ENCODE peak calls at places on chromosome 2, in seven cellular contexts. One of them, this sample, is unnamed.
A peak's percentile ranks its signal among the peaks of the same experiment; 100 is the strongest.

GRCh38 chr2:223901854-223902253 is 43.3 kb downstream of the WDFY1 start:
- DNase-seq in A549: peak; percentile 21
- DNase-seq in neural crest cell: no peak
- DNase-seq in body of pancreas: no peak
- DNase-seq in cardiac fibroblast: no peak
- DNase-seq in left ventricle myocardium inferior: no peak
- DNase-seq in PC-9: no peak
- DNase-seq in this sample: no peak

GRCh38 chr2:400988-401679 is 113.2 kb upstream of the ALKAL2 start:
- DNase-seq in A549: no peak
- DNase-seq in neural crest cell: no peak
- DNase-seq in body of pancreas: peak; percentile 59
- DNase-seq in cardiac fibroblast: no peak
- DNase-seq in left ventricle myocardium inferior: no peak
- DNase-seq in PC-9: no peak
- DNase-seq in this sample: no peak

GRCh38 chr2:215136669-215137328 is 1.6 kb downstream of the ABCA12 start:
- DNase-seq in A549: no peak
- DNase-seq in neural crest cell: no peak
- DNase-seq in body of pancreas: no peak
- DNase-seq in cardiac fibroblast: peak; percentile 24
- DNase-seq in left ventricle myocardium inferior: no peak
- DNase-seq in PC-9: no peak
- DNase-seq in this sample: no peak

GRCh38 chr2:171102802-171103201 is 57.9 kb downstream of the TLK1 start:
- DNase-seq in A549: no peak
- DNase-seq in neural crest cell: no peak
- DNase-seq in body of pancreas: no peak
- DNase-seq in cardiac fibroblast: no peak
- DNase-seq in left ventricle myocardium inferior: no peak
- DNase-seq in PC-9: no peak
- DNase-seq in this sample: no peak

GRCh38 chr2:13919981-13920382 is 712.5 kb upstream of the LRATD1 start:
- DNase-seq in A549: no peak
- DNase-seq in neural crest cell: no peak
- DNase-seq in body of pancreas: no peak
- DNase-seq in cardiac fibroblast: peak; percentile 47
- DNase-seq in left ventricle myocardium inferior: no peak
- DNase-seq in PC-9: no peak
- DNase-seq in this sample: no peak

GRCh38 chr2:233124449-233125080 is 64.4 kb downstream of the INPP5D start:
- DNase-seq in A549: no peak
- DNase-seq in neural crest cell: no peak
- DNase-seq in body of pancreas: no peak
- DNase-seq in cardiac fibroblast: no peak
- DNase-seq in left ventricle myocardium inferior: no peak
- DNase-seq in PC-9: no peak
- DNase-seq in this sample: no peak

GRCh38 chr2:144357623-144358400 is 162.1 kb downstream of the ZEB2 start:
- DNase-seq in A549: peak; percentile 92
- DNase-seq in neural crest cell: no peak
- DNase-seq in body of pancreas: no peak
- DNase-seq in cardiac fibroblast: peak; percentile 100
- DNase-seq in left ventricle myocardium inferior: no peak
- DNase-seq in PC-9: peak; percentile 65
- DNase-seq in this sample: no peak

GRCh38 chr2:217902281-217903141 is 100.3 kb downstream of the TNS1 start:
- DNase-seq in A549: peak; percentile 87
- DNase-seq in neural crest cell: no peak
- DNase-seq in body of pancreas: peak; percentile 84
- DNase-seq in cardiac fibroblast: peak; percentile 92
- DNase-seq in left ventricle myocardium inferior: peak; percentile 88
- DNase-seq in PC-9: no peak
- DNase-seq in this sample: no peak

GRCh38 chr2:59622599-59623308 is 930.7 kb downstream of the BCL11A start:
- DNase-seq in A549: no peak
- DNase-seq in neural crest cell: no peak
- DNase-seq in body of pancreas: no peak
- DNase-seq in cardiac fibroblast: no peak
- DNase-seq in left ventricle myocardium inferior: no peak
- DNase-seq in PC-9: no peak
- DNase-seq in this sample: no peak

GRCh38 chr2:1081411-1082225 is 131.0 kb downstream of the SNTG2 start:
- DNase-seq in A549: no peak
- DNase-seq in neural crest cell: no peak
- DNase-seq in body of pancreas: peak; percentile 70
- DNase-seq in cardiac fibroblast: peak; percentile 4
- DNase-seq in left ventricle myocardium inferior: peak; percentile 54
- DNase-seq in PC-9: no peak
- DNase-seq in this sample: no peak

GRCh38 chr2:124983595-124983994 is 958.5 kb downstream of the CNTNAP5 start:
- DNase-seq in A549: no peak
- DNase-seq in neural crest cell: no peak
- DNase-seq in body of pancreas: no peak
- DNase-seq in cardiac fibroblast: no peak
- DNase-seq in left ventricle myocardium inferior: no peak
- DNase-seq in PC-9: no peak
- DNase-seq in this sample: no peak

GRCh38 chr2:165268751-165269150 is 29.5 kb downstream of the SCN2A start:
- DNase-seq in A549: no peak
- DNase-seq in neural crest cell: no peak
- DNase-seq in body of pancreas: no peak
- DNase-seq in cardiac fibroblast: no peak
- DNase-seq in left ventricle myocardium inferior: no peak
- DNase-seq in PC-9: no peak
- DNase-seq in this sample: no peak

DNA sequence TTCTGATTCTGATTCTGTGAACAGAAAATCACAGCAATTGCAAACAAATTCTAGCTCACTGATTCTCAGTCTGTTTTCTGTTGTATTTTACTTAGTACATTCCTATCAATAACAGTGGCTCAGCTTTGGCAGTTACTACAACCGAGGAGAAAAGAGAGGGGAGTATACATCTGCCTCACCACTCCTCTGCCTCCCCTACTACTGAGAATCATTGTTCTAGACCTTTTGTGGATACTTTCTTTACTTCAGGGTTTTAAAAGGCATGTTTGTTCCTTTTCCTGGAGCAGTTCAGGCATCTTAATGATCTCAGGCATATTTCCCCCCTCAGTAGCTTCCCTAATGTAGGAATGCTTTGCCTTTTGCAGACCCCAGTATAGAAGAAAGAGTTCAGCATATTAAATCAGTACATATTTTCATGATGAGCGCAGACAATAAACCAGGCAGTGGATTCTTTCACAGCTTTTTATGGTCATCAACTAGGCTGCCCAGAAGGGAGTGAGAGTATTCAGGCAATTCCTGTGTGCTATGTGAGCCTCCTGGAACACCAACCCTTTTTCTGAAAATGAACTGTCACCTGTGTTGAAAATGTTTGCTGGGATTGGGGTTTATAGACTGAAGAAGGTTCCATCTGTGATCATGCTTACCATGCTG is 10.3 kb downstream of the STAMBP start:
- DNase-seq in A549: no peak
- DNase-seq in neural crest cell: no peak
- DNase-seq in body of pancreas: no peak
- DNase-seq in cardiac fibroblast: no peak
- DNase-seq in left ventricle myocardium inferior: no peak
- DNase-seq in PC-9: no peak
- DNase-seq in this sample: no peak
- TF ChIP-seq CTCF in A549: no peak
- TF ChIP-seq CTCF in neural crest cell: no peak
- TF ChIP-seq CTCF in body of pancreas: no peak
- TF ChIP-seq CTCF in cardiac fibroblast: no peak
- TF ChIP-seq CTCF in left ventricle myocardium inferior: no peak
- TF ChIP-seq CTCF in PC-9: no peak
- TF ChIP-seq CTCF in this sample: no peak

GRCh38 chr2:10879624-10880585 is 31.8 kb upstream of the KCNF1 start:
- DNase-seq in A549: no peak
- DNase-seq in neural crest cell: no peak
- DNase-seq in body of pancreas: no peak
- DNase-seq in cardiac fibroblast: no peak
- DNase-seq in left ventricle myocardium inferior: no peak
- DNase-seq in PC-9: no peak
- DNase-seq in this sample: no peak
- TF ChIP-seq CTCF in A549: no peak
- TF ChIP-seq CTCF in neural crest cell: no peak
- TF ChIP-seq CTCF in body of pancreas: no peak
- TF ChIP-seq CTCF in cardiac fibroblast: no peak
- TF ChIP-seq CTCF in left ventricle myocardium inferior: no peak
- TF ChIP-seq CTCF in PC-9: no peak
- TF ChIP-seq CTCF in this sample: no peak

GRCh38 chr2:230985519-230986231 is 10.2 kb upstream of the SPATA3 start:
- DNase-seq in A549: no peak
- DNase-seq in neural crest cell: no peak
- DNase-seq in body of pancreas: no peak
- DNase-seq in cardiac fibroblast: no peak
- DNase-seq in left ventricle myocardium inferior: no peak
- DNase-seq in PC-9: no peak
- DNase-seq in this sample: no peak
- TF ChIP-seq CTCF in A549: no peak
- TF ChIP-seq CTCF in neural crest cell: no peak
- TF ChIP-seq CTCF in body of pancreas: no peak
- TF ChIP-seq CTCF in cardiac fibroblast: no peak
- TF ChIP-seq CTCF in left ventricle myocardium inferior: no peak
- TF ChIP-seq CTCF in PC-9: no peak
- TF ChIP-seq CTCF in this sample: no peak

GRCh38 chr2:79861059-79861374 is 348.2 kb downstream of the CTNNA2 start:
- DNase-seq in A549: no peak
- DNase-seq in neural crest cell: no peak
- DNase-seq in body of pancreas: no peak
- DNase-seq in cardiac fibroblast: no peak
- DNase-seq in left ventricle myocardium inferior: no peak
- DNase-seq in PC-9: no peak
- DNase-seq in this sample: no peak

GRCh38 chr2:79862756-79863155 is 349.9 kb downstream of the CTNNA2 start:
- DNase-seq in A549: no peak
- DNase-seq in neural crest cell: no peak
- DNase-seq in body of pancreas: no peak
- DNase-seq in cardiac fibroblast: no peak
- DNase-seq in left ventricle myocardium inferior: no peak
- DNase-seq in PC-9: no peak
- DNase-seq in this sample: no peak

GRCh38 chr2:79857888-79858287 is 345.0 kb downstream of the CTNNA2 start:
- DNase-seq in A549: no peak
- DNase-seq in neural crest cell: no peak
- DNase-seq in body of pancreas: no peak
- DNase-seq in cardiac fibroblast: no peak
- DNase-seq in left ventricle myocardium inferior: no peak
- DNase-seq in PC-9: no peak
- DNase-seq in this sample: no peak

GRCh38 chr2:79855264-79856006 is 342.6 kb downstream of the CTNNA2 start:
- DNase-seq in A549: peak; percentile 20
- DNase-seq in neural crest cell: no peak
- DNase-seq in body of pancreas: peak; percentile 31
- DNase-seq in cardiac fibroblast: no peak
- DNase-seq in left ventricle myocardium inferior: no peak
- DNase-seq in PC-9: no peak
- DNase-seq in this sample: no peak

GRCh38 chr2:79860233-79861058 is 347.6 kb downstream of the CTNNA2 start:
- DNase-seq in A549: peak; percentile 54
- DNase-seq in neural crest cell: no peak
- DNase-seq in body of pancreas: no peak
- DNase-seq in cardiac fibroblast: peak; percentile 34
- DNase-seq in left ventricle myocardium inferior: no peak
- DNase-seq in PC-9: no peak
- DNase-seq in this sample: no peak
- TF ChIP-seq CTCF in A549: peak; percentile 58
- TF ChIP-seq CTCF in neural crest cell: peak; percentile 72
- TF ChIP-seq CTCF in body of pancreas: peak; percentile 67
- TF ChIP-seq CTCF in cardiac fibroblast: peak; percentile 32
- TF ChIP-seq CTCF in left ventricle myocardium inferior: peak; percentile 36
- TF ChIP-seq CTCF in PC-9: peak; percentile 44
- TF ChIP-seq CTCF in this sample: no peak

DNA sequence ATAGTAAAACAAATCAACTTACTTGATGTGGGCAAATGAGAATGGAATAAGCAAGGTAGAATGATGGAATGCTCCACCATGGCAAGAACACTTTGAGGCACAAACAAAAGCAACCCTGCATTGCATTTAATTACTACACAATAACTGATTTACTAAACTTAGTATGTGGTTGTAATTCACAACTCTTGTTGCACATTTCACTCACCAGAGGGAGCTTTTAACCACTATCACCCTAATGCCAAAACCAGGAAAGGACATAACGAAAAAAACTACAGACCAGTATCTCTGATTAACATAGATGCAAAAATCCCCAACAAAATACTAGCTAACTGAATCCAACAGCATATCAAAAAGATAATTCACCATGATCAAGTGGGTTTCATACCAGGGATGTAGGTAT is 659.8 kb downstream of the CPS1 start:
- DNase-seq in A549: peak; percentile 13
- DNase-seq in neural crest cell: no peak
- DNase-seq in body of pancreas: no peak
- DNase-seq in cardiac fibroblast: peak; percentile 53
- DNase-seq in left ventricle myocardium inferior: no peak
- DNase-seq in PC-9: peak; percentile 1
- DNase-seq in this sample: no peak
- TF ChIP-seq CTCF in A549: no peak
- TF ChIP-seq CTCF in neural crest cell: peak; percentile 54
- TF ChIP-seq CTCF in body of pancreas: peak; percentile 25
- TF ChIP-seq CTCF in cardiac fibroblast: peak; percentile 30
- TF ChIP-seq CTCF in left ventricle myocardium inferior: no peak
- TF ChIP-seq CTCF in PC-9: peak; percentile 48
- TF ChIP-seq CTCF in this sample: no peak

GRCh38 chr2:202237787-202238233 is 587 bp downstream of the SUMO1 start:
- DNase-seq in A549: peak; percentile 36
- DNase-seq in neural crest cell: peak; percentile 35
- DNase-seq in body of pancreas: peak; percentile 18
- DNase-seq in cardiac fibroblast: peak; percentile 54
- DNase-seq in left ventricle myocardium inferior: peak; percentile 18
- DNase-seq in PC-9: peak; percentile 21
- DNase-seq in this sample: peak; percentile 15

GRCh38 chr2:202238234-202239197 is at the start of gene SUMO1:
- DNase-seq in A549: peak; percentile 91
- DNase-seq in neural crest cell: peak; percentile 87
- DNase-seq in body of pancreas: peak; percentile 80
- DNase-seq in cardiac fibroblast: peak; percentile 86
- DNase-seq in left ventricle myocardium inferior: peak; percentile 89
- DNase-seq in PC-9: peak; percentile 71
- DNase-seq in this sample: peak; percentile 83
- TF ChIP-seq CTCF in A549: no peak
- TF ChIP-seq CTCF in neural crest cell: peak; percentile 20
- TF ChIP-seq CTCF in body of pancreas: no peak
- TF ChIP-seq CTCF in cardiac fibroblast: no peak
- TF ChIP-seq CTCF in left ventricle myocardium inferior: no peak
- TF ChIP-seq CTCF in PC-9: no peak
- TF ChIP-seq CTCF in this sample: no peak

DNA sequence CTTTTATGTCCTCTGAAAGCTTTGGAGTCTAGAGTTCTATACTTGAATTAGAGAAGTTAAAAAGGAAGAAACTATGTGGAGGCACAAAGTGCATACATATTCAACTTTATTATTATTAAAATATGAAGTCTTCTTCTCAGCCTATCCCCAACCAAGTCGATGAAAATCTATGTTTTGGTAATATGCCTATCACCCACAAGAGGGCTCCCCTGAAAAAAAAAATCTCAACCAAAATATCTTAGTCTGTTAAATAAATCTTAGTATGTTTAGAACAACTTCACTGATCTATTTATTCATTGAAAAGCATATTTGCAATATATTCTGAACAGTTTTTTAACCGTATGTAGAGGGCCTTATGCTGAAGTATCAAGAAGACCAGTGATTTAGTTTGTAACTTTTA is 804.5 kb downstream of the TDRD15 start:
- DNase-seq in A549: no peak
- DNase-seq in neural crest cell: no peak
- DNase-seq in body of pancreas: no peak
- DNase-seq in cardiac fibroblast: peak; percentile 12
- DNase-seq in left ventricle myocardium inferior: no peak
- DNase-seq in PC-9: no peak
- DNase-seq in this sample: no peak
- TF ChIP-seq CTCF in A549: no peak
- TF ChIP-seq CTCF in neural crest cell: peak; percentile 49
- TF ChIP-seq CTCF in body of pancreas: no peak
- TF ChIP-seq CTCF in cardiac fibroblast: peak; percentile 13
- TF ChIP-seq CTCF in left ventricle myocardium inferior: peak; percentile 36
- TF ChIP-seq CTCF in PC-9: peak; percentile 44
- TF ChIP-seq CTCF in this sample: no peak